ENCODE peak calls at places on chromosomes 6 and 20, in ten cellular contexts. D, F, K, L, O, J, A, V, B and E are unnamed samples.

GRCh38 chr20:37911838-37912273 is 8.9 kb downstream of the VSTM2L start:
- DNase-seq in O (no peak), K (no peak), B (no peak), D (peak), A (peak), F (peak), J (no peak), V (peak), L (peak), E (peak)

GRCh38 chr20:51511861-51512619 is 30.5 kb downstream of the NFATC2 start:
- DNase-seq in L (no peak), F (no peak), D (no peak), B (no peak), A (no peak), V (no peak), K (no peak), J (no peak), O (no peak), E (no peak)

GRCh38 chr6:117498159-117498558 is 15.7 kb downstream of the DCBLD1 start:
- DNase-seq in F (no peak), O (peak), K (no peak), A (peak), J (no peak), D (peak), L (peak), V (no peak), B (no peak), E (no peak)

GRCh38 chr6:3022765-3023662 is 23.3 kb downstream of the NQO2 start:
- DNase-seq in D (peak), F (peak), J (no peak), L (no peak), A (no peak), V (no peak), B (no peak), K (no peak), O (no peak), E (no peak)

GRCh38 chr20:50191065-50191565 is 485 bp downstream of the CEBPB start:
- DNase-seq in L (peak), D (no peak), J (no peak), V (no peak), K (no peak), B (peak), F (peak), A (no peak), O (no peak), E (no peak)

GRCh38 chr6:13712485-13712990 is 903 bp upstream of the RANBP9 start:
- DNase-seq in L (peak), O (no peak), J (no peak), B (no peak), A (peak), V (no peak), K (no peak), D (no peak), F (no peak), E (peak)

GRCh38 chr6:122033564-122034181 is 365.8 kb upstream of the HSF2 start:
- DNase-seq in F (no peak), D (peak), J (no peak), O (peak), A (peak), K (no peak), L (peak), V (peak), B (no peak), E (no peak)

GRCh38 chr20:25214824-25215223 is 19.3 kb downstream of the ENTPD6 start:
- DNase-seq in D (no peak), J (no peak), A (no peak), F (no peak), L (no peak), V (no peak), O (no peak), K (no peak), B (no peak), E (no peak)

GRCh38 chr6:42387336-42387735 is 64.4 kb downstream of the TRERF1 start:
- DNase-seq in K (no peak), D (no peak), A (no peak), J (no peak), L (no peak), B (no peak), V (no peak), F (no peak), O (peak), E (no peak)

GRCh38 chr20:32338665-32339064 is 19.5 kb upstream of the ASXL1 start:
- DNase-seq in B (no peak), J (no peak), K (no peak), O (no peak), A (no peak), F (no peak), L (no peak), D (no peak), V (no peak), E (no peak)

GRCh38 chr6:148628251-148628650 is 118.6 kb upstream of the UST start:
- DNase-seq in L (no peak), J (no peak), B (no peak), O (no peak), F (no peak), D (no peak), V (no peak), A (no peak), K (no peak), E (no peak)

GRCh38 chr6:15405111-15405510 is 159.2 kb downstream of the JARID2 start:
- DNase-seq in L (no peak), J (no peak), F (no peak), A (no peak), V (no peak), O (no peak), D (no peak), K (no peak), B (no peak), E (no peak)

GRCh38 chr6:149273318-149273717 is 44.2 kb upstream of the TAB2 start:
- DNase-seq in J (no peak), L (no peak), F (peak), K (no peak), A (no peak), V (no peak), O (no peak), D (no peak), B (no peak), E (no peak)

GRCh38 chr6:132919476-132919875 is 105.1 kb downstream of the RPS12 start:
- DNase-seq in L (peak), J (no peak), V (peak), O (peak), F (peak), D (peak), K (no peak), A (peak), B (no peak), E (peak)

GRCh38 chr6:167791036-167791779 is 35.5 kb upstream of the AFDN start:
- DNase-seq in V (no peak), B (no peak), O (peak), L (peak), J (no peak), F (no peak), K (peak), A (peak), D (no peak), E (no peak)

GRCh38 chr20:25254986-25255680 is 7.2 kb downstream of the PYGB start:
- DNase-seq in B (no peak), K (no peak), J (no peak), V (no peak), A (no peak), O (peak), L (peak), F (peak), D (no peak), E (no peak)

GRCh38 chr6:105484238-105485161 is 81.6 kb upstream of the PREP start:
- DNase-seq in J (no peak), V (no peak), F (no peak), O (peak), L (peak), A (peak), K (no peak), D (peak), B (no peak), E (no peak)

GRCh38 chr20:54217762-54218161 is 9.9 kb downstream of the PFDN4 start:
- DNase-seq in O (no peak), F (no peak), V (no peak), D (no peak), J (no peak), K (no peak), B (no peak), L (no peak), A (no peak), E (no peak)

GRCh38 chr6:36735110-36735971 is 37.7 kb downstream of the RAB44 start:
- DNase-seq in L (no peak), A (peak), K (no peak), V (peak), O (peak), D (no peak), F (peak), B (no peak), J (no peak), E (peak)